ENCODE peak calls at places on chromosomes 3 and 15, in nine cellular contexts. Q is ureter; I is heart left ventricle; D is Right ventricle myocardium superior; O is NCI-H1694; G is activated naive CD4-positive, alpha-beta T cell treated with anti-CD3 and anti-CD28 coated beads, Interleukin-2, amount 50 U/mL, for 16 hours; U is naive thymus-derived CD4-positive, alpha-beta T cell; E is activated CD8-positive, alpha-beta memory T cell treated with anti-CD3 and anti-CD28 coated beads, Interleukin-2, amount 50 U/mL, for 48 hours; N is natural killer cell. Z is an unnamed sample.

GRCh38 chr3:58497074-58497473 is 5.2 kb downstream of the KCTD6 start:
- DNase-seq in Q (no peak), I (no peak), D (no peak), O (no peak), G (no peak), U (no peak), E (no peak), N (no peak), Z (no peak)

GRCh38 chr3:16467368-16467767 is 46.1 kb downstream of the RFTN1 start:
- DNase-seq in Q (no peak), I (no peak), D (no peak), O (no peak), G (peak), U (peak), E (peak), N (peak), Z (no peak)

GRCh38 chr15:70277556-70277955 is 179.8 kb upstream of the TLE3 start:
- DNase-seq in Q (no peak), I (no peak), D (no peak), O (no peak), G (peak), U (no peak), E (no peak), N (no peak), Z (no peak)

GRCh38 chr3:64530434-64531049 is 157.3 kb downstream of the ADAMTS9 start:
- DNase-seq in Q (peak), I (peak), D (no peak), O (peak), G (no peak), U (no peak), E (peak), N (no peak), Z (peak)

GRCh38 chr3:98657429-98657828 is 64.0 kb upstream of the CPOX start:
- DNase-seq in Q (no peak), I (no peak), D (peak), O (no peak), G (peak), U (peak), E (peak), N (no peak), Z (no peak)

GRCh38 chr3:53970656-53971055 is 79.0 kb upstream of the SELENOK start:
- DNase-seq in Q (no peak), I (no peak), D (no peak), O (no peak), G (no peak), U (no peak), E (no peak), N (no peak), Z (no peak)

GRCh38 chr3:139088462-139089324 is 44.0 kb upstream of the PRR23C start:
- DNase-seq in Q (no peak), I (no peak), D (no peak), O (no peak), G (no peak), U (no peak), E (no peak), N (no peak), Z (no peak)

GRCh38 chr3:133457025-133457424 is 57.2 kb downstream of the BFSP2 start:
- DNase-seq in Q (no peak), I (no peak), D (no peak), O (no peak), G (no peak), U (no peak), E (no peak), N (no peak), Z (no peak)

GRCh38 chr3:32818431-32819085 is 761 bp downstream of the TRIM71 start:
- DNase-seq in Q (no peak), I (no peak), D (no peak), O (no peak), G (peak), U (no peak), E (peak), N (no peak), Z (peak)

GRCh38 chr15:71332605-71333004 is 217.3 kb downstream of the THSD4 start:
- DNase-seq in Q (no peak), I (no peak), D (no peak), O (no peak), G (no peak), U (no peak), E (no peak), N (no peak), Z (no peak)

GRCh38 chr15:96827981-96828380 is 497.5 kb downstream of the NR2F2 start:
- DNase-seq in Q (no peak), I (no peak), D (no peak), O (no peak), G (no peak), U (no peak), E (no peak), N (no peak), Z (no peak)

GRCh38 chr15:59274126-59274970 is 67.7 kb downstream of the LDHAL6B start:
- DNase-seq in Q (no peak), I (no peak), D (no peak), O (no peak), G (no peak), U (no peak), E (no peak), N (no peak), Z (peak)

GRCh38 chr3:113249601-113250000 is 38.2 kb downstream of the BOC start:
- DNase-seq in Q (no peak), I (no peak), D (no peak), O (no peak), G (no peak), U (no peak), E (no peak), N (no peak), Z (no peak)

GRCh38 chr3:153829596-153830170 is 291.5 kb upstream of the ARHGEF26 start:
- DNase-seq in Q (no peak), I (no peak), D (no peak), O (no peak), G (no peak), U (no peak), E (no peak), N (no peak), Z (peak)

GRCh38 chr15:29880341-29880740 is 58.1 kb upstream of the TJP1 start:
- DNase-seq in Q (no peak), I (no peak), D (no peak), O (no peak), G (no peak), U (no peak), E (no peak), N (no peak), Z (no peak)

GRCh38 chr15:48554112-48554511 is 91.4 kb downstream of the FBN1 start:
- DNase-seq in Q (no peak), I (no peak), D (no peak), O (no peak), G (no peak), U (no peak), E (no peak), N (no peak), Z (no peak)

GRCh38 chr3:94968519-94968918 is 905.7 kb downstream of the NSUN3 start:
- DNase-seq in Q (no peak), I (no peak), D (no peak), O (no peak), G (no peak), U (no peak), E (no peak), N (no peak), Z (no peak)

GRCh38 chr3:169847896-169848295 is 21.8 kb downstream of the LRRC31 start:
- DNase-seq in Q (no peak), I (no peak), D (no peak), O (no peak), G (no peak), U (no peak), E (no peak), N (no peak), Z (no peak)